ENCODE peak calls at places on chromosomes 13 and 19, in nine cellular contexts. One of them, this sample, is unnamed.
A peak's percentile ranks its signal among the peaks of the same experiment; 100 is the strongest.

GRCh38 chr19:8468761-8469458 is 24.1 kb downstream of the HNRNPM start:
- DNase-seq in endothelial cell of umbilical vein: no peak
- DNase-seq in suprapubic skin: no peak
- DNase-seq in GM23338: no peak
- DNase-seq in stomach: no peak
- DNase-seq in transverse colon: no peak
- DNase-seq in esophagus muscularis mucosa: no peak
- DNase-seq in Panc1: no peak
- DNase-seq in upper lobe of left lung: no peak
- DNase-seq in this sample: no peak

GRCh38 chr13:64158910-64159309 is 2743.3 kb upstream of the PCDH20 start:
- DNase-seq in endothelial cell of umbilical vein: peak; percentile 92
- DNase-seq in suprapubic skin: no peak
- DNase-seq in GM23338: no peak
- DNase-seq in stomach: no peak
- DNase-seq in transverse colon: no peak
- DNase-seq in esophagus muscularis mucosa: no peak
- DNase-seq in Panc1: no peak
- DNase-seq in upper lobe of left lung: no peak
- DNase-seq in this sample: no peak

GRCh38 chr19:50891253-50891625 is 18.0 kb downstream of the KLK2 start:
- DNase-seq in endothelial cell of umbilical vein: no peak
- DNase-seq in suprapubic skin: no peak
- DNase-seq in GM23338: no peak
- DNase-seq in stomach: no peak
- DNase-seq in transverse colon: no peak
- DNase-seq in esophagus muscularis mucosa: no peak
- DNase-seq in Panc1: no peak
- DNase-seq in upper lobe of left lung: no peak
- DNase-seq in this sample: no peak

GRCh38 chr19:6691342-6691741 is 21.4 kb upstream of the TNFSF14 start:
- DNase-seq in endothelial cell of umbilical vein: no peak
- DNase-seq in suprapubic skin: no peak
- DNase-seq in GM23338: no peak
- DNase-seq in stomach: no peak
- DNase-seq in transverse colon: no peak
- DNase-seq in esophagus muscularis mucosa: no peak
- DNase-seq in Panc1: no peak
- DNase-seq in upper lobe of left lung: no peak
- DNase-seq in this sample: no peak

GRCh38 chr13:24215732-24216131 is 55.2 kb downstream of the SPATA13 start:
- DNase-seq in endothelial cell of umbilical vein: peak; percentile 90
- DNase-seq in suprapubic skin: no peak
- DNase-seq in GM23338: no peak
- DNase-seq in stomach: peak; percentile 63
- DNase-seq in transverse colon: no peak
- DNase-seq in esophagus muscularis mucosa: no peak
- DNase-seq in Panc1: no peak
- DNase-seq in upper lobe of left lung: no peak
- DNase-seq in this sample: peak; percentile 60

GRCh38 chr13:43348397-43348796 is 325.0 kb downstream of the DNAJC15 start:
- DNase-seq in endothelial cell of umbilical vein: peak; percentile 62
- DNase-seq in suprapubic skin: no peak
- DNase-seq in GM23338: no peak
- DNase-seq in stomach: no peak
- DNase-seq in transverse colon: no peak
- DNase-seq in esophagus muscularis mucosa: no peak
- DNase-seq in Panc1: peak; percentile 15
- DNase-seq in upper lobe of left lung: no peak
- DNase-seq in this sample: no peak

GRCh38 chr13:22931576-22931975 is 249.2 kb upstream of the SGCG start:
- DNase-seq in endothelial cell of umbilical vein: no peak
- DNase-seq in suprapubic skin: no peak
- DNase-seq in GM23338: no peak
- DNase-seq in stomach: no peak
- DNase-seq in transverse colon: no peak
- DNase-seq in esophagus muscularis mucosa: no peak
- DNase-seq in Panc1: no peak
- DNase-seq in upper lobe of left lung: no peak
- DNase-seq in this sample: no peak

GRCh38 chr13:42544246-42544915 is 29.6 kb upstream of the TNFSF11 start:
- DNase-seq in endothelial cell of umbilical vein: no peak
- DNase-seq in suprapubic skin: no peak
- DNase-seq in GM23338: no peak
- DNase-seq in stomach: no peak
- DNase-seq in transverse colon: no peak
- DNase-seq in esophagus muscularis mucosa: no peak
- DNase-seq in Panc1: no peak
- DNase-seq in upper lobe of left lung: no peak
- DNase-seq in this sample: no peak

GRCh38 chr19:16368385-16369305 is 44.0 kb downstream of the KLF2 start:
- DNase-seq in endothelial cell of umbilical vein: no peak
- DNase-seq in suprapubic skin: no peak
- DNase-seq in GM23338: no peak
- DNase-seq in stomach: no peak
- DNase-seq in transverse colon: no peak
- DNase-seq in esophagus muscularis mucosa: no peak
- DNase-seq in Panc1: no peak
- DNase-seq in upper lobe of left lung: no peak
- DNase-seq in this sample: no peak

GRCh38 chr19:16369664-16370576 is 45.3 kb downstream of the KLF2 start:
- DNase-seq in endothelial cell of umbilical vein: no peak
- DNase-seq in suprapubic skin: no peak
- DNase-seq in GM23338: no peak
- DNase-seq in stomach: no peak
- DNase-seq in transverse colon: no peak
- DNase-seq in esophagus muscularis mucosa: no peak
- DNase-seq in Panc1: no peak
- DNase-seq in upper lobe of left lung: no peak
- DNase-seq in this sample: no peak

GRCh38 chr19:16370671-16371391 is 46.2 kb downstream of the KLF2 start:
- DNase-seq in endothelial cell of umbilical vein: no peak
- DNase-seq in suprapubic skin: no peak
- DNase-seq in GM23338: no peak
- DNase-seq in stomach: no peak
- DNase-seq in transverse colon: no peak
- DNase-seq in esophagus muscularis mucosa: no peak
- DNase-seq in Panc1: no peak
- DNase-seq in upper lobe of left lung: no peak
- DNase-seq in this sample: no peak

GRCh38 chr19:16367269-16367683 is 42.6 kb downstream of the KLF2 start:
- DNase-seq in endothelial cell of umbilical vein: no peak
- DNase-seq in suprapubic skin: no peak
- DNase-seq in GM23338: no peak
- DNase-seq in stomach: no peak
- DNase-seq in transverse colon: no peak
- DNase-seq in esophagus muscularis mucosa: no peak
- DNase-seq in Panc1: no peak
- DNase-seq in upper lobe of left lung: no peak
- DNase-seq in this sample: no peak

DNA sequence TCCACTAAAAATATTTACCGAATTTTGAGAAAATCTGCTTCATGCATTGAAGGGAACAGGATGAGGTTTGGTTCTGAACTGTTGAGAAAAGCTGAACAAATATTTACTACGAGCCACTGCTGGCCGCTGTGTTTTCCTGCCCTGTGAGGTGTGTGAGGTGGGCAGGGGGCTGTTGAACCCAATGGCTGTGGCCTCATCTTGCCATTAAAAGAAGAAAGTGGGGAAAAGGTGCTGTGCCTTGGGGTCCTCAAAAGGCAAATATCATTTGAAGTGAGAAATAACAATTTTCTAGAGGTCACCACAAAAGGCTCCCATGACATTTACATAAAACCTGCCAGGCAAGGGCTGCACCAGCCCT is 44.7 kb downstream of the KLF2 start:
- DNase-seq in endothelial cell of umbilical vein: no peak
- DNase-seq in suprapubic skin: no peak
- DNase-seq in GM23338: no peak
- DNase-seq in stomach: no peak
- DNase-seq in transverse colon: no peak
- DNase-seq in esophagus muscularis mucosa: no peak
- DNase-seq in Panc1: no peak
- DNase-seq in upper lobe of left lung: no peak
- DNase-seq in this sample: no peak
- TF ChIP-seq POLR2AphosphoS5 in endothelial cell of umbilical vein: no peak
- TF ChIP-seq POLR2AphosphoS5 in suprapubic skin: no peak
- TF ChIP-seq POLR2AphosphoS5 in GM23338: no peak
- TF ChIP-seq POLR2AphosphoS5 in stomach: no peak
- TF ChIP-seq POLR2AphosphoS5 in transverse colon: no peak
- TF ChIP-seq POLR2AphosphoS5 in esophagus muscularis mucosa: no peak
- TF ChIP-seq POLR2AphosphoS5 in Panc1: no peak
- TF ChIP-seq POLR2AphosphoS5 in upper lobe of left lung: no peak
- TF ChIP-seq POLR2AphosphoS5 in this sample: no peak

GRCh38 chr19:3035542-3036118 is 6.5 kb upstream of the TLE2 start:
- DNase-seq in endothelial cell of umbilical vein: peak; percentile 100
- DNase-seq in suprapubic skin: peak; percentile 99
- DNase-seq in GM23338: peak; percentile 99
- DNase-seq in stomach: peak; percentile 98
- DNase-seq in transverse colon: peak; percentile 98
- DNase-seq in esophagus muscularis mucosa: peak; percentile 100
- DNase-seq in Panc1: peak; percentile 87
- DNase-seq in upper lobe of left lung: peak; percentile 95
- DNase-seq in this sample: peak; percentile 98

GRCh38 chr19:3034845-3035541 is 5.9 kb upstream of the TLE2 start:
- DNase-seq in endothelial cell of umbilical vein: no peak
- DNase-seq in suprapubic skin: peak; percentile 80
- DNase-seq in GM23338: peak; percentile 53
- DNase-seq in stomach: peak; percentile 51
- DNase-seq in transverse colon: peak; percentile 64
- DNase-seq in esophagus muscularis mucosa: no peak
- DNase-seq in Panc1: no peak
- DNase-seq in upper lobe of left lung: no peak
- DNase-seq in this sample: no peak

GRCh38 chr19:3038214-3038613 is 9.1 kb upstream of the TLE2 start:
- DNase-seq in endothelial cell of umbilical vein: no peak
- DNase-seq in suprapubic skin: no peak
- DNase-seq in GM23338: no peak
- DNase-seq in stomach: no peak
- DNase-seq in transverse colon: no peak
- DNase-seq in esophagus muscularis mucosa: no peak
- DNase-seq in Panc1: no peak
- DNase-seq in upper lobe of left lung: no peak
- DNase-seq in this sample: no peak

GRCh38 chr19:3034194-3034844 is 5.2 kb upstream of the TLE2 start:
- DNase-seq in endothelial cell of umbilical vein: no peak
- DNase-seq in suprapubic skin: no peak
- DNase-seq in GM23338: no peak
- DNase-seq in stomach: no peak
- DNase-seq in transverse colon: no peak
- DNase-seq in esophagus muscularis mucosa: no peak
- DNase-seq in Panc1: no peak
- DNase-seq in upper lobe of left lung: no peak
- DNase-seq in this sample: no peak

DNA sequence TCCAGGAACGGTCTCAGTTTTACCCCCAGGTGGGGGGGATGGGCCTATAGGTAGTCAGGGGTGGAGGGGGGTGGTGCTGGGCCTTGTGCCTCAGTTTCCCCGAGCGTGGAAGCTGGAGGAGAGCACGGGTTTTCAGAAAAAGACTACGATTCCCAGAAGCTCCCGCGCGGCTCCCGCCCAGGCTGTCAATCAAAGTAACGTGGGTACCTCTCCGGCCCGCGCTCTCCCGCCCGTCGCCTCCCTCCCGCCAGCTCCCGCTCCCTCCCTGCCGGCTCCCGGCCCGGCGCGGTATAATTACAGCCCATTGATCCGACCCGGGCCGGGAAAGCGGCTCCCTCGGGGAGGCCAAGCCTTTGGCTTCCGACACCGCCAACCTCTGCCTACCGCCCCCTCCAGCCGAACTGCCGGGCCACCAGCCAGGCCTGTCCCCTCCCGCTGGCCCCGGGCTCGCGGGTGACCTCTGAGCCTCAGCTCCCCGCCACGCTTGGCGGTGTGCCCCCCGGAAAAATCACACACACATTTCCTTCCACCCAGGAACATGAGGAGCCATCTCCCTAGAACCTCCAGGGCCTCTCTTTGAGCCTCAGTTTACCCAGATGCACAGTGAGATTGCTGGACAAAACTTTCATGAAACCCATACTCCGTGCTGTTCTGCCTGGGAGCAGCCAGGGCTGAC is 7.2 kb upstream of the TLE2 start:
- DNase-seq in endothelial cell of umbilical vein: peak; percentile 89
- DNase-seq in suprapubic skin: peak; percentile 95
- DNase-seq in GM23338: peak; percentile 98
- DNase-seq in stomach: peak; percentile 95
- DNase-seq in transverse colon: peak; percentile 96
- DNase-seq in esophagus muscularis mucosa: peak; percentile 98
- DNase-seq in Panc1: peak; percentile 73
- DNase-seq in upper lobe of left lung: peak; percentile 95
- DNase-seq in this sample: peak; percentile 94
- TF ChIP-seq POLR2AphosphoS5 in endothelial cell of umbilical vein: no peak
- TF ChIP-seq POLR2AphosphoS5 in suprapubic skin: no peak
- TF ChIP-seq POLR2AphosphoS5 in GM23338: no peak
- TF ChIP-seq POLR2AphosphoS5 in stomach: no peak
- TF ChIP-seq POLR2AphosphoS5 in transverse colon: peak; percentile 61
- TF ChIP-seq POLR2AphosphoS5 in esophagus muscularis mucosa: peak; percentile 64
- TF ChIP-seq POLR2AphosphoS5 in Panc1: peak; percentile 37
- TF ChIP-seq POLR2AphosphoS5 in upper lobe of left lung: peak; percentile 27
- TF ChIP-seq POLR2AphosphoS5 in this sample: peak; percentile 17

DNA sequence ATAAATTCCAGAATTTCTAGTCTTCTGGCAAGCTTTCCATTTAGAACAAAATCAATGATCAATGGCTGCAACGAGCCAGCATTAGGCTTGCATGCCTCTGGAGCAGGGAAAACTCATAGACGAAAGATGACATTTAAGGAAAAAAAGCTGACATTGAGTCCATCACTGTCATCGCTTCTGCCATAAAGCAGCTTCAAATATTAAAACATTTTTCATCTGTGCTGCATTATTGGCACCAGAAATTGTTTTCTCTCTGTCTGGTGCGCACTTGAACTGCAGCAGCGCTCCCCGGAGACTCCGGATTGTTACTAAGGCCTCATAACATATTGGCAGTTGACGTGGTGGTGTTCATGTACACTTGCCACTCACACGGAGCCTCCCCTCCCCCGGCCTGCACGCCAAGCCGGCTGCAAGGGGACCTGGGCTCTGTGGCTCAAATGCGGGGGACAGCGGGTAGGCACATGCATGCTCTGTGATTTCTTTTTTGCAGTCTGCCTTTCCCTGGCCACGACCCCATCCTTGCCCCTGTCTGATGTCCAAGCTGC is 203.3 kb downstream of the TSHZ3 start:
- DNase-seq in endothelial cell of umbilical vein: no peak
- DNase-seq in suprapubic skin: no peak
- DNase-seq in GM23338: no peak
- DNase-seq in stomach: no peak
- DNase-seq in transverse colon: no peak
- DNase-seq in esophagus muscularis mucosa: no peak
- DNase-seq in Panc1: no peak
- DNase-seq in upper lobe of left lung: peak; percentile 60
- DNase-seq in this sample: no peak
- TF ChIP-seq POLR2AphosphoS5 in endothelial cell of umbilical vein: no peak
- TF ChIP-seq POLR2AphosphoS5 in suprapubic skin: no peak
- TF ChIP-seq POLR2AphosphoS5 in GM23338: no peak
- TF ChIP-seq POLR2AphosphoS5 in stomach: no peak
- TF ChIP-seq POLR2AphosphoS5 in transverse colon: no peak
- TF ChIP-seq POLR2AphosphoS5 in esophagus muscularis mucosa: no peak
- TF ChIP-seq POLR2AphosphoS5 in Panc1: no peak
- TF ChIP-seq POLR2AphosphoS5 in upper lobe of left lung: no peak
- TF ChIP-seq POLR2AphosphoS5 in this sample: no peak

DNA sequence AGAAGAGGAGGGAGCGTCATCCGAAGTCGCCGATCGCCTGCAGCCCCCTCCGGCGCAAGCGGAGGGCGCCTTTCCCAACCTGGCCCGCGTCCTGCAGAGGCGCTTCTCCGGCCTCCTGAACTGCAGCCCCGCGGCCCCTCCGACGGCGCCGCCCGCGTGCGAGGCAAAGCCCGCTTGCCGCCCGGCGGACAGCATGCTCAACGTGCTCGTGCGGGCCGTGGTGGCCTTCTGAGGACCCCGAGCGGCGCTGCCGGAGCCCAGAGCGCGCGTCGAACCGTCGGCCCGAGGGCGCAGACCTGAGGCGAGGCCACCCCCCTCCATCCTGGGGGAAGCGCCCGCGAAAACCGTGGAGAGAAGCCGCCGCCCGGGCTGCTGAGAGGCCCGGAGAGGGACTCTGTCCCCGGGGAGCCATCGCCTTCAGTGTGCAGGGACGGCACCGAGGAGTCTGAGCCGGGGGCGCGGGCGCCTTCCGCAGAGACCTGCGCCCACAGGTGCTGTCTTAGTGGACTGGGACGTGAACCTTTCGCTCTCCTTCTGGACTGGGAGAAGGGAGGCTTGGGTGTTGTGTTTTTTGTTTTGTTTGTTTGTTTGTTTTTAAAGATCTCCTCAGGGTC is 3.5 kb downstream of the IER2 start:
- DNase-seq in endothelial cell of umbilical vein: no peak
- DNase-seq in suprapubic skin: no peak
- DNase-seq in GM23338: peak; percentile 61
- DNase-seq in stomach: peak; percentile 44
- DNase-seq in transverse colon: peak; percentile 47
- DNase-seq in esophagus muscularis mucosa: no peak
- DNase-seq in Panc1: no peak
- DNase-seq in upper lobe of left lung: peak; percentile 92
- DNase-seq in this sample: peak; percentile 35
- TF ChIP-seq POLR2AphosphoS5 in endothelial cell of umbilical vein: no peak
- TF ChIP-seq POLR2AphosphoS5 in suprapubic skin: no peak
- TF ChIP-seq POLR2AphosphoS5 in GM23338: no peak
- TF ChIP-seq POLR2AphosphoS5 in stomach: no peak
- TF ChIP-seq POLR2AphosphoS5 in transverse colon: peak; percentile 83
- TF ChIP-seq POLR2AphosphoS5 in esophagus muscularis mucosa: no peak
- TF ChIP-seq POLR2AphosphoS5 in Panc1: no peak
- TF ChIP-seq POLR2AphosphoS5 in upper lobe of left lung: no peak
- TF ChIP-seq POLR2AphosphoS5 in this sample: peak; percentile 19

This sample was measured in breast epithelium.